ENCODE peak calls at places on chromosomes 11 and 22, in five cellular contexts. U is spleen, F is endodermal cell, I is thoracic aorta, O is fibroblast of lung. A is an unnamed sample.

GRCh38 chr11:134331565-134332188 is at the start of gene GLB1L2:
- DNase-seq in U (peak; percentile 91), F (peak; percentile 97), I (no peak), O (peak; percentile 10), A (peak; percentile 70)

GRCh38 chr11:78312712-78313111 is 104.9 kb downstream of the GAB2 start:
- DNase-seq in U (no peak), F (no peak), I (no peak), O (no peak), A (no peak)

GRCh38 chr11:124085583-124085982 is 29.7 kb upstream of the VWA5A start:
- DNase-seq in U (no peak), F (no peak), I (no peak), O (peak; percentile 40), A (no peak)

GRCh38 chr11:104467414-104467813 is 303.5 kb upstream of the PDGFD start:
- DNase-seq in U (no peak), F (no peak), I (no peak), O (peak; percentile 70), A (no peak)

GRCh38 chr11:12120031-12121008 is 9.9 kb downstream of the MICAL2 start:
- DNase-seq in U (no peak), F (no peak), I (no peak), O (no peak), A (no peak)

GRCh38 chr11:61274084-61274483 is 21.0 kb downstream of the VWCE start:
- DNase-seq in U (no peak), F (no peak), I (no peak), O (no peak), A (no peak)

GRCh38 chr11:76560219-76560618 is 110.3 kb downstream of the LRRC32 start:
- DNase-seq in U (no peak), F (no peak), I (no peak), O (peak; percentile 10), A (peak; percentile 3)

GRCh38 chr11:5476184-5476819 is 12.2 kb upstream of the OR52D1 start:
- DNase-seq in U (no peak), F (peak; percentile 79), I (no peak), O (peak; percentile 43), A (peak; percentile 3)

GRCh38 chr22:49930128-49930527 is 11.7 kb downstream of the CRELD2 start:
- DNase-seq in U (no peak), F (no peak), I (no peak), O (no peak), A (no peak)

GRCh38 chr22:21450858-21451331 is 16.3 kb upstream of the TMEM191C start:
- DNase-seq in U (peak; percentile 25), F (no peak), I (no peak), O (no peak), A (no peak)

GRCh38 chr11:110046759-110047386 is 46.3 kb upstream of the ZC3H12C start:
- DNase-seq in U (no peak), F (no peak), I (no peak), O (no peak), A (no peak)

GRCh38 chr11:44624761-44625221 is 59.3 kb downstream of the CD82 start:
- DNase-seq in U (peak; percentile 44), F (peak; percentile 14), I (no peak), O (no peak), A (no peak)

GRCh38 chr11:70364745-70365535 is 33.4 kb upstream of the CTTN start:
- DNase-seq in U (peak; percentile 76), F (no peak), I (no peak), O (no peak), A (peak; percentile 16)

GRCh38 chr22:23200896-23201295 is 20.6 kb downstream of the BCR start:
- DNase-seq in U (peak; percentile 36), F (no peak), I (no peak), O (no peak), A (no peak)

GRCh38 chr11:125167292-125167953 is 2.9 kb downstream of the PKNOX2 start:
- DNase-seq in U (peak; percentile 72), F (peak; percentile 83), I (no peak), O (peak; percentile 47), A (no peak)

GRCh38 chr11:69422645-69423044 is 58.8 kb upstream of the LINC01488 start:
- DNase-seq in U (peak; percentile 46), F (peak; percentile 56), I (no peak), O (no peak), A (no peak)

GRCh38 chr22:39117585-39118191 is 20.6 kb downstream of the APOBEC3H start:
- DNase-seq in U (peak; percentile 83), F (peak; percentile 83), I (no peak), O (peak; percentile 38), A (peak; percentile 69)

GRCh38 chr11:111520565-111520964 is 6.0 kb downstream of the HOATZ start:
- DNase-seq in U (no peak), F (no peak), I (no peak), O (peak; percentile 75), A (no peak)

GRCh38 chr11:72639475-72640375 is 34.5 kb downstream of the PDE2A start:
- DNase-seq in U (peak; percentile 86), F (no peak), I (no peak), O (no peak), A (no peak)
- H3K27me3 ChIP-seq in U (peaks cover 56% of the 10 kb centered on the region), F (peaks cover 52% of the 10 kb centered on the region), I (peaks cover 6% of the 10 kb centered on the region), O (peaks cover 24% of the 10 kb centered on the region), A (peaks cover 21% of the 10 kb centered on the region)

DNA sequence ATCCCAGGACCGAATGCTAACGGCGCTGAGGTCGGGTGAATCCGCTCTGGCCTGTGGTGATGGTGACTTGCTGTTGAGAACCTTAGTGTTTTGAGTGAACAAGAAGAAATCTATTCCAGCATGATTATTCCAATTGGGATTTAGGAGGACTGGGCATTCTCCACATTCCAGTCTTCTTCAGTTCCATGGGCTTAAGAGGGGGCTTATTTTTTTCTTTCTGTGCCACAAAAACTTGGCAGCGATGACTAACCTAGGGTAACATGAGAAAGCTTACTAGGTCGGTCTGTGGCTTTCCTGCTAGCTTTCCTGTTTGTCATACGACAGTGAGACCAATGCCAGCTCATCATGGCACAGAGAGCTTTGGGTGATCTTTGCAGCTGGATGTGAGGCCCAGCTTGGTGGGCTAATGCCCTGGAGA is 62.9 kb upstream of the ATXN10 start:
- DNase-seq in U (no peak), F (no peak), I (no peak), O (peak; percentile 98), A (no peak)
- H3K27ac ChIP-seq in U (no peak overlapping the region), F (no peak overlapping the region), I (no peak overlapping the region), O (no peak overlapping the region), A (no peak overlapping the region)

GRCh38 chr11:93089474-93090102 is 108.2 kb downstream of the SLC36A4 start:
- DNase-seq in U (no peak), F (peak; percentile 81), I (no peak), O (peak; percentile 51), A (no peak)

GRCh38 chr11:93081694-93082093 is 112.2 kb downstream of the MTNR1B start:
- DNase-seq in U (no peak), F (peak; percentile 82), I (no peak), O (no peak), A (no peak)

GRCh38 chr11:93080146-93080759 is 110.8 kb downstream of the MTNR1B start:
- DNase-seq in U (no peak), F (no peak), I (no peak), O (no peak), A (no peak)

GRCh38 chr11:93082900-93083299 is 113.4 kb downstream of the MTNR1B start:
- DNase-seq in U (no peak), F (no peak), I (no peak), O (no peak), A (no peak)

DNA sequence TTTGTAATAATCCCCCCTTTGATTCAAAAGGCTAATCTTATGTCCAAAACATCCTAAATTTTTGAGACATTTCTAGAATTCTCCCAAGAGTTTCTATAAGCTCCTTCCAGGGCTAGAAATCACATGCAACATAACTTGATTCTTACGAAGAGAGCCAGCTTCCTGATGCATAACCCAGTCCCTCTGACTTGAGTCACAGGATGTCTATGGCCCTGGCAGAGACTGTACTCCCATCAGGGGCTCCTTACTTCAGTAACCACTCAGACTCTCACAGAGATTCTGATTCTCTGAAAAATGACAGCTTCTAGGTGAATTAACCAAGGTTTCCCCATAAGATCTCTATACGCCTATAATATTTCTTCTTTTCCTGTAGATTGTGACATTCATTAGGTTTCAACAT is 112.7 kb downstream of the SLC36A4 start:
- DNase-seq in U (no peak), F (no peak), I (no peak), O (no peak), A (no peak)
- H3K27me3 ChIP-seq in U (no peaks in the 10 kb centered on the region), F (no peaks in the 10 kb centered on the region), I (no peaks in the 10 kb centered on the region), O (no peaks in the 10 kb centered on the region), A (no peaks in the 10 kb centered on the region)

GRCh38 chr11:57336111-57336666 is 497 bp upstream of the SSRP1 start:
- DNase-seq in U (peak; percentile 72), F (no peak), I (no peak), O (no peak), A (peak; percentile 29)
- H3K27ac ChIP-seq in U (peak overlapping the region; percentile 94), F (peak overlapping the region; percentile 35), I (peak overlapping the region; percentile 81), O (peak overlapping the region; percentile 85), A (peak overlapping the region; percentile 72)

GRCh38 chr11:119751281-119752060 is 22.5 kb upstream of the NECTIN1 start:
- DNase-seq in U (peak; percentile 48), F (no peak), I (no peak), O (no peak), A (no peak)

GRCh38 chr11:119752324-119752723 is 23.3 kb upstream of the NECTIN1 start:
- DNase-seq in U (peak; percentile 44), F (no peak), I (no peak), O (no peak), A (no peak)

GRCh38 chr11:119747868-119748660 is 19.1 kb upstream of the NECTIN1 start:
- DNase-seq in U (peak; percentile 55), F (no peak), I (no peak), O (no peak), A (no peak)

GRCh38 chr11:119749006-119749565 is 20.1 kb upstream of the NECTIN1 start:
- DNase-seq in U (peak; percentile 58), F (no peak), I (no peak), O (no peak), A (no peak)

GRCh38 chr11:119750056-119750455 is 21.1 kb upstream of the NECTIN1 start:
- DNase-seq in U (peak; percentile 37), F (no peak), I (no peak), O (no peak), A (no peak)
- H3K27me3 ChIP-seq in U (peaks cover 62% of the 10 kb centered on the region), F (peaks cover 2% of the 10 kb centered on the region), I (no peaks in the 10 kb centered on the region), O (peaks cover 21% of the 10 kb centered on the region), A (peaks cover 3% of the 10 kb centered on the region)

DNA sequence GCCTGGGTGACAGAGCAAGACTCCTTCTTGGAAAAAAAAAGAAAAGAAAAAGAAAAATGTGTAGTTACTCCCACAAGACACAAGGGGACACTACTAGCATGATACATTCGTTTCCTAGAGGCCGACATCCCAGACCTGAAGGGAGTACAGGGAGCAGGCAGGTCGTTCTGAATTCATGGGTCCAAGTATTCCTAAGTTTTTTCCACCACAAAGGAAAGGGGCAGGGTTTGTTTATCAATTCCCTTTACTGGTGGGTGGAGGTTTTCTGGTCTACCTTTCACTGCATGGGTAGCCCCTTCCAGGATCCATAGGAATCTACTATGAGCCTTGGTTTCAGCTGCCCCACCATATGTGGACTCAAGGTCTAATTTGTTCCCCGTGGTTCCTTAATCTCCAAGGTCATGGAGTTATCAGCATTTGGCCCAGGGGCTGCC is 11.8 kb downstream of the TIGD3 start:
- DNase-seq in U (no peak), F (peak; percentile 74), I (no peak), O (peak; percentile 74), A (no peak)
- H3K27ac ChIP-seq in U (no peak overlapping the region), F (no peak overlapping the region), I (no peak overlapping the region), O (no peak overlapping the region), A (no peak overlapping the region)

GRCh38 chr11:17552041-17552355 is 4.9 kb downstream of the OTOG start:
- DNase-seq in U (no peak), F (no peak), I (no peak), O (no peak), A (no peak)
- H3K27me3 ChIP-seq in U (peaks cover 37% of the 10 kb centered on the region), F (peaks cover 37% of the 10 kb centered on the region), I (no peaks in the 10 kb centered on the region), O (no peaks in the 10 kb centered on the region), A (peaks cover 9% of the 10 kb centered on the region)

A was measured in CD4-positive, alpha-beta T cell.